ENCODE peak calls at places on chromosomes 11 and 22, in eight cellular contexts. Q is LHCN-M2; B is EL; E is sciatic nerve; K is stimulated activated CD8-positive, alpha-beta memory T cell treated with anti-CD3 and anti-CD28 coated beads, Interleukin-12 subunit alpha, Interleukin-12 subunit beta, amount 100 ng/mL, for 1 hour; I is astrocyte; P is hypothalamus; Y is MCF 10A. Z is an unnamed sample.

GRCh38 chr11:47359162-47359561 is 6.7 kb upstream of the MYBPC3 start:
- DNase-seq in Y (no peak), K (no peak), I (no peak), E (no peak), B (no peak), P (no peak), Q (no peak), Z (no peak)

GRCh38 chr11:17403977-17404759 is 15.7 kb upstream of the KCNJ11 start:
- DNase-seq in I (peak; percentile 41), Q (peak; percentile 64), P (no peak), B (peak; percentile 8), E (no peak), Y (peak; percentile 69), K (no peak), Z (peak; percentile 60)

GRCh38 chr22:46635756-46636155 is 15.6 kb downstream of the GRAMD4 start:
- DNase-seq in Y (no peak), B (no peak), K (no peak), I (no peak), P (no peak), Q (no peak), E (no peak), Z (no peak)

GRCh38 chr11:120667281-120667680 is 155.7 kb downstream of the GRIK4 start:
- DNase-seq in E (no peak), B (peak; percentile 5), K (no peak), Q (no peak), I (peak; percentile 42), Y (no peak), P (no peak), Z (no peak)

GRCh38 chr11:134126197-134126822 is 57.4 kb downstream of the JAM3 start:
- DNase-seq in E (no peak), B (peak; percentile 91), Y (peak; percentile 31), K (no peak), Q (peak; percentile 93), I (peak; percentile 89), P (no peak), Z (peak; percentile 83)

GRCh38 chr11:69290791-69291190 is 3.2 kb upstream of the MYEOV start:
- DNase-seq in K (no peak), Y (no peak), P (no peak), B (no peak), I (no peak), E (no peak), Q (no peak), Z (no peak)

GRCh38 chr11:5597953-5598352 is 1.5 kb downstream of the TRIM6 start:
- DNase-seq in P (no peak), Y (no peak), B (no peak), Q (no peak), K (no peak), E (no peak), I (no peak), Z (no peak)

GRCh38 chr22:33299245-33299956 is 241.2 kb upstream of the SYN3 start:
- DNase-seq in I (no peak), K (no peak), Q (no peak), P (no peak), Y (no peak), B (no peak), E (no peak), Z (no peak)

GRCh38 chr11:1705121-1706052 is 8.4 kb downstream of the KRTAP5-6 start:
- DNase-seq in Q (peak; percentile 15), Y (no peak), I (peak; percentile 31), P (no peak), E (no peak), K (no peak), B (no peak), Z (peak; percentile 74)

GRCh38 chr11:108511851-108512474 is 13.8 kb upstream of the POGLUT3 start:
- DNase-seq in Y (peak; percentile 24), E (no peak), P (no peak), Q (peak; percentile 88), I (peak; percentile 87), K (no peak), B (peak; percentile 81), Z (peak; percentile 33)

GRCh38 chr22:36081023-36081431 is 52.4 kb upstream of the RBFOX2 start:
- DNase-seq in Y (no peak), K (no peak), E (no peak), B (peak; percentile 78), P (no peak), I (peak; percentile 96), Q (peak; percentile 68), Z (peak; percentile 37)

GRCh38 chr11:65574963-65575567 is 788 bp upstream of the EHBP1L1 start:
- DNase-seq in E (no peak), B (no peak), P (no peak), Q (no peak), I (no peak), Y (peak; percentile 64), K (no peak), Z (no peak)

GRCh38 chr11:44621140-44621681 is 55.7 kb downstream of the CD82 start:
- DNase-seq in Q (peak; percentile 42), K (peak; percentile 33), P (peak; percentile 12), E (peak; percentile 86), I (no peak), Y (peak; percentile 70), B (peak; percentile 57), Z (peak; percentile 62)

GRCh38 chr11:9569588-9570164 is 3.8 kb upstream of the WEE1 start:
- DNase-seq in Q (no peak), K (no peak), E (no peak), Y (no peak), I (no peak), P (no peak), B (no peak), Z (no peak)

GRCh38 chr11:45609337-45609736 is 56.1 kb downstream of the CHST1 start:
- DNase-seq in Y (no peak), K (no peak), P (no peak), B (no peak), I (no peak), Q (no peak), E (no peak), Z (no peak)

GRCh38 chr22:50416996-50417395 is 57.8 kb downstream of the SBF1 start:
- DNase-seq in B (no peak), I (no peak), K (no peak), E (no peak), P (no peak), Y (no peak), Q (no peak), Z (no peak)

GRCh38 chr11:11985016-11985715 is 23.3 kb downstream of the DKK3 start:
- DNase-seq in K (no peak), P (no peak), Q (peak; percentile 72), Y (peak; percentile 30), E (no peak), B (peak; percentile 83), I (peak; percentile 85), Z (peak; percentile 85)

GRCh38 chr22:20503816-20504215 is 3.6 kb upstream of the MED15 start:
- DNase-seq in Q (no peak), B (peak; percentile 50), P (no peak), I (no peak), E (no peak), Y (peak; percentile 65), K (no peak), Z (peak; percentile 52)

GRCh38 chr11:85114786-85115185 is 512.4 kb downstream of the DLG2 start:
- DNase-seq in I (peak; percentile 2), E (no peak), P (no peak), K (no peak), B (no peak), Y (no peak), Q (no peak), Z (no peak)

GRCh38 chr11:72712876-72713275 is 38.7 kb upstream of the PDE2A start:
- DNase-seq in E (no peak), I (no peak), K (no peak), P (no peak), Q (no peak), B (no peak), Y (no peak), Z (no peak)

GRCh38 chr11:94926698-94927237 is 46.6 kb downstream of the CWC15 start:
- DNase-seq in K (no peak), Y (peak; percentile 38), P (no peak), Q (peak; percentile 85), E (peak; percentile 92), I (peak; percentile 86), B (peak; percentile 99), Z (peak; percentile 80)

GRCh38 chr22:36106910-36107309 is 53.6 kb downstream of the APOL3 start:
- DNase-seq in E (no peak), K (no peak), B (no peak), I (no peak), Y (no peak), Q (no peak), P (no peak), Z (no peak)

GRCh38 chr11:30983143-30983542 is 386.4 kb downstream of the DCDC1 start:
- DNase-seq in P (no peak), K (no peak), B (no peak), I (no peak), Q (peak; percentile 43), Y (no peak), E (no peak), Z (no peak)

GRCh38 chr11:67240575-67241389 is 25.5 kb upstream of the GRK2 start:
- DNase-seq in Y (peak; percentile 82), P (no peak), B (peak; percentile 81), E (peak; percentile 80), Q (peak; percentile 69), I (peak; percentile 53), K (peak; percentile 64), Z (peak; percentile 76)

GRCh38 chr11:111792314-111792713 is 26.1 kb upstream of the PPP2R1B start:
- DNase-seq in E (no peak), P (no peak), B (no peak), Q (no peak), K (no peak), Y (no peak), I (peak; percentile 48), Z (no peak)

GRCh38 chr11:61124574-61125309 is 22.5 kb downstream of the CD5 start:
- DNase-seq in Q (no peak), K (no peak), E (no peak), I (no peak), B (no peak), Y (no peak), P (no peak), Z (no peak)

GRCh38 chr22:43566021-43566420 is 154.2 kb downstream of the MPPED1 start:
- DNase-seq in Q (no peak), I (no peak), P (no peak), Y (peak; percentile 25), E (no peak), K (no peak), B (no peak), Z (no peak)

GRCh38 chr11:129372609-129373488 is 2.8 kb upstream of the BARX2 start:
- DNase-seq in P (no peak), I (no peak), Q (no peak), K (no peak), Y (no peak), B (no peak), E (no peak), Z (no peak)

GRCh38 chr22:31268281-31268680 is 24.0 kb downstream of the PIK3IP1 start:
- DNase-seq in Q (no peak), Y (no peak), B (no peak), P (no peak), K (no peak), I (no peak), E (no peak), Z (no peak)

GRCh38 chr11:28715726-28716125 is 607.5 kb downstream of the METTL15 start:
- DNase-seq in P (no peak), Q (no peak), Y (no peak), I (peak; percentile 11), K (no peak), E (no peak), B (no peak), Z (no peak)

GRCh38 chr11:85423331-85423730 is 203.8 kb downstream of the DLG2 start:
- DNase-seq in P (no peak), Q (peak; percentile 3), E (no peak), K (no peak), I (no peak), Y (no peak), B (no peak), Z (no peak)